ENCODE peak calls at places on chromosomes 5 and 9, in seven cellular contexts. I is GM12878, F is HCT116, O is H1, R is HepG2, V is K562, N is SK-N-SH. H is an unnamed sample.

GRCh38 chr5:174145821-174146220 is 100.3 kb downstream of the NSG2 start:
- DNase-seq in R (no peak), I (no peak), V (peak), N (peak), F (no peak), O (no peak), H (no peak)

GRCh38 chr9:106286249-106286648 is 576.7 kb upstream of the ZNF462 start:
- DNase-seq in N (peak), O (no peak), R (no peak), V (no peak), I (no peak), F (no peak), H (peak)

GRCh38 chr5:95859327-95860060 is 37.0 kb upstream of the GLRX start:
- DNase-seq in N (no peak), O (no peak), R (no peak), I (no peak), F (no peak), V (no peak), H (no peak)

GRCh38 chr5:149887622-149888183 is 56.9 kb downstream of the PDE6A start:
- DNase-seq in I (no peak), F (peak), N (no peak), R (peak), V (peak), O (no peak), H (no peak)

GRCh38 chr5:72543811-72544210 is 36.6 kb upstream of the ZNF366 start:
- DNase-seq in R (no peak), N (no peak), F (no peak), V (no peak), O (no peak), I (no peak), H (no peak)

GRCh38 chr9:136551401-136552116 is 5.7 kb upstream of the NOTCH1 start:
- DNase-seq in V (peak), N (no peak), R (no peak), F (no peak), I (no peak), O (peak), H (no peak)

GRCh38 chr5:87541033-87541432 is 128.3 kb upstream of the CCNH start:
- DNase-seq in F (peak), V (peak), O (no peak), R (no peak), N (peak), I (no peak), H (no peak)

GRCh38 chr9:97315550-97315949 is 8.1 kb downstream of the CCDC180 start:
- DNase-seq in V (peak), R (no peak), I (no peak), N (no peak), O (no peak), F (no peak), H (no peak)

GRCh38 chr5:1651971-1652872 is 128.5 kb upstream of the LPCAT1 start:
- DNase-seq in O (peak), N (no peak), R (no peak), F (no peak), V (no peak), I (no peak), H (no peak)

GRCh38 chr5:863244-863805 is 12.5 kb upstream of the ZDHHC11 start:
- DNase-seq in O (no peak), V (no peak), I (no peak), R (no peak), F (no peak), N (no peak), H (no peak)

GRCh38 chr5:129382921-129383672 is 77.0 kb upstream of the ADAMTS19 start:
- DNase-seq in O (no peak), R (no peak), V (no peak), N (no peak), F (no peak), I (no peak), H (no peak)

GRCh38 chr9:107119735-107120134 is 163.3 kb upstream of the RAD23B start:
- DNase-seq in N (no peak), V (no peak), R (no peak), I (no peak), O (no peak), F (no peak), H (no peak)

GRCh38 chr9:113903514-113904077 is 27.5 kb downstream of the ZNF618 start:
- DNase-seq in V (no peak), O (no peak), R (no peak), F (no peak), I (no peak), N (no peak), H (no peak)

GRCh38 chr9:99055384-99055783 is 49.5 kb upstream of the TGFBR1 start:
- DNase-seq in F (no peak), R (peak), V (no peak), N (no peak), I (no peak), O (no peak), H (no peak)

GRCh38 chr5:74934949-74935751 is 69.0 kb upstream of the FAM169A start:
- DNase-seq in N (no peak), F (peak), V (peak), R (peak), I (no peak), O (no peak), H (no peak)

GRCh38 chr9:108271646-108272349 is 584.0 kb downstream of the ACTL7B start:
- DNase-seq in V (no peak), O (no peak), I (no peak), N (no peak), F (no peak), R (peak), H (peak)

GRCh38 chr5:168818586-168818985 is 239.4 kb upstream of the PANK3 start:
- DNase-seq in O (no peak), I (no peak), R (no peak), N (no peak), F (no peak), V (no peak), H (no peak)

GRCh38 chr5:139733698-139734491 is 61.7 kb upstream of the PSD2 start:
- DNase-seq in I (no peak), R (peak), N (no peak), V (no peak), O (peak), F (no peak), H (no peak)

GRCh38 chr9:116218399-116218798 is 64.8 kb downstream of the PAPPA start:
- DNase-seq in F (no peak), O (no peak), V (no peak), I (no peak), R (no peak), N (no peak), H (no peak)

GRCh38 chr9:116223926-116224325 is 70.3 kb downstream of the PAPPA start:
- DNase-seq in I (no peak), R (no peak), O (no peak), N (no peak), V (no peak), F (no peak), H (no peak)

DNA sequence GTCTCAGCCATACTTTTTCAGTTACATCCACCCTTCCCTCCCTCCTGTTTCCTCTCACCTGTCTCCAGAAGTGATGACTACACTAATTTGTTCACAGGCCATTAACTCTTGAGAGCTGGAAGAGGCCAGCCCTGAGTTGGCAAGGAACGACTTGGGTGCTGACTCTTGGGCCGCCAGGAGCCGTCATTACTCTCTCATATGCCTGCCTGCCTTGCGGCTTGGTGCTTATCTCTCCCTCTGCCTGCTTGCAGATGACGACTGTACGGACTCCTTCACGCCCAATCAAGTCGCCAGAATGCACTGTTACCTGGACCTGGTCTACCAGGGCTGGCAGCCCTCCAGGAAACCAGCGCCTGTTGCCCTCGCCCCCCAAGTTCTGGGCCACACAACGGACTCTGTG is 66.1 kb downstream of the PAPPA start:
- DNase-seq in I (no peak), O (no peak), V (peak), R (no peak), N (no peak), F (no peak), H (no peak)
- TF ChIP-seq CTCF in I (no peak), O (no peak), V (no peak), R (no peak), N (no peak), F (no peak), H (no peak)

DNA sequence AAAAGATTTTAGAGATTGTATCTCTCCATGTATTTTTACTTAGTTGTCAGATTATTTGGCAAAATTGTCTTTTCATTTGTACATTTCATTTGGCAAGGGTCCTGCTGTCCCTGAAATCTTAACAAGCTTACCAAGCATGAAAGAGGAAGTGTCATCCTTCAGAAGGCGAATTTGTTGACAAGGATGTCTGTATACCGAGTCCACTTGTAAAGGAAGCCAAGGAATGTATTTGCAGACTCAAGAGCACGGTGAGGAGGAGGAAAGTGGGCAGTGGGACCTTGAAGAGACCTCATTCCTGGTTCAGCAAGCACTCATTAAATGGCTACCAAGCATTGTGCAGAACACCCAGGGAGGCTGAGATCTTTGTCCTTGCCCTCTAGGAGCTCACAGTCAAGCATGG is 7.5 kb upstream of the OTULINL start:
- DNase-seq in I (no peak), F (no peak), O (no peak), V (no peak), R (no peak), N (no peak), H (no peak)
- TF ChIP-seq SIN3A in I (no peak), F (no peak), O (no peak), V (no peak), R (no peak), N (no peak), H (no peak)

DNA sequence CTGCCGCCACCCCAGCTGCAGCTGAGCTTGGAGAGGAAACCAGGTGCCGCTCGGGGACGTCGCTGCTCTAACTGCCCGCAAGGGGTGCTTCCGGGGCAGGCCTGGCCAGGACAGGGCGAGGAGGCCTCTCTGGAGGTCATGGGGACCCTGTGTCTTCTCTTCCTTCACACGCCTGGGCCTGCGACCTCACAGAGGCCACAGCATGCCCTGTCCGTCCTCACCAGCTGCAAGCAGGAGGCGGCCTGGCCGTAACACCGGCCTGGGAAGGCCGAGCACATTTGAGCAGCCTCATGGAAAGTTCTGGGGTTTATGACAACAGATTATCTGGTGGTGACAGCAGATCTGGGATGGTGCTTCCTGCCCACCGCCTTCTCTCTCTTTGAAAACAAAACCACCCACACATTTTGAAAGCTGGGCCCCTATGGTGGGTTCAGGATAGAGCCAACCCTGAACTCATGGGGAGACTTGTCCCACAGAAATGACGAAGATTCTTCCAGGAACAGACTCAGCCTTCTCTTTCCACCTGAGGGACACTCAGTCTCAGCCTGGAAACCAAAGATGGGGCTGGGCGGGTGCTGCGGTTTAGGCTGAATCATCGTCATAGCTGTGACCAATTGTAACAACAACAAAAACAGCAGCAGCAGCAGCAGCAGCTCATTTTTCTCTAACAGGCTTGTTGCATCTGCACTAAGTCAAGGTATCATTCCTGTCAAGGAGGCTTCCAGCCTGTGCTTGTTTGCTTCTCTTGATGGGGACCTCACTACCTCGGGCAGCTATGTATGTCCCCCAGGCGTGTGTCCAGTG is 99.6 kb upstream of the RAPGEF1 start:
- DNase-seq in V (peak), I (no peak), N (no peak), O (no peak), R (no peak), F (peak), H (peak)
- TF ChIP-seq CTCF in V (no peak), I (no peak), N (no peak), O (no peak), R (no peak), F (no peak), H (no peak)

GRCh38 chr9:82808478-82808877 is 254.5 kb downstream of the RASEF start:
- DNase-seq in N (no peak), I (no peak), V (no peak), R (no peak), O (no peak), F (no peak), H (no peak)
- TF ChIP-seq SIN3A in N (no peak), I (no peak), V (no peak), R (no peak), O (no peak), F (no peak), H (no peak)

GRCh38 chr9:116861321-116861720 is 174.2 kb downstream of the TRIM32 start:
- DNase-seq in O (no peak), V (no peak), F (no peak), N (no peak), I (no peak), R (no peak), H (no peak)
- TF ChIP-seq CTCF in O (no peak), V (no peak), F (no peak), N (no peak), I (no peak), R (no peak), H (no peak)

GRCh38 chr5:151072234-151073025 is 8.4 kb downstream of the TNIP1 start:
- DNase-seq in F (no peak), R (no peak), O (no peak), N (no peak), I (no peak), V (no peak), H (no peak)
- TF ChIP-seq SIN3A in F (no peak), R (no peak), O (no peak), N (no peak), I (no peak), V (no peak), H (no peak)

DNA sequence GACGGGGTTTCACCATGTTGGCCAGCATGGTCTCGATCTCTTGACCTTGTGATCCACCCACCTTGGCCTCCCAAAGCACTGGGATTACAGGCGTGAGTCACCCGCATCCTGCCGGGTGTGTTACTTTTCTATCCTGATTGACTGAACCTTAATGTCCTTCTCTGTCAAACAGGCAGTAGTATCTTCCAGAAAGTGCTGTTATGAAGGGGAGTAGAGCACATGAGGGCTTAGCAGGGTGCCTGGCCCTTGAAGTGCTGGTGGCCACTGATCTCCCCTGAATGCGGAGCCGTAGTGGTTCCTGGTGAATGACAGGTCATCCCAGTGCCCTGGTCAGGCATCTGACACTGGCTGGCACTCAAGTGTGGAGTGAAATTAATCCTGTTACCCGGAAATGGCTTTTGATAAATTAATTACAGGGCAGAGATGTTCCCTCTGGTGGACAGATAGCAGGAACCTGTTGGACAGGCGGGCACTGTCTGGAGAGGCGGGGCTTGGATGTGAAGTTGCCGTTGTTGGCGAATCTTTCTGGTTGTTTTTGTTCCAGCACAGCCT is 28.4 kb downstream of the PRRC2B start:
- DNase-seq in F (no peak), R (no peak), O (no peak), N (peak), I (no peak), V (no peak), H (no peak)
- TF ChIP-seq CTCF in F (no peak), R (no peak), O (no peak), N (peak), I (no peak), V (no peak), H (no peak)

H was measured in Panc1.